ENCODE peak calls at places on chromosome 18, in seven cellular contexts. R is left ventricle myocardium inferior; S is ovary; V is heart right ventricle; P is uterus; O is CD8-positive, alpha-beta T cell; F is PC-3. D is an unnamed sample.

GRCh38 chr18:24414349-24415003 is 12.0 kb upstream of the IMPACT start:
- DNase-seq in R (no peak), S (no peak), V (no peak), P (no peak), O (no peak), F (no peak), D (no peak)

GRCh38 chr18:26649193-26649543 is 100.8 kb upstream of the KCTD1 start:
- DNase-seq in R (no peak), S (no peak), V (no peak), P (no peak), O (no peak), F (no peak), D (no peak)

GRCh38 chr18:22434973-22435608 is 17.4 kb upstream of the CTAGE1 start:
- DNase-seq in R (no peak), S (no peak), V (no peak), P (no peak), O (no peak), F (peak; percentile 79), D (no peak)

GRCh38 chr18:42114310-42114943 is 159.4 kb downstream of the PIK3C3 start:
- DNase-seq in R (peak; percentile 25), S (peak; percentile 60), V (peak; percentile 11), P (peak; percentile 63), O (peak; percentile 46), F (peak; percentile 66), D (peak; percentile 54)

GRCh38 chr18:13291745-13292447 is 73.3 kb downstream of the LDLRAD4 start:
- DNase-seq in R (no peak), S (no peak), V (no peak), P (no peak), O (no peak), F (no peak), D (no peak)

GRCh38 chr18:24683965-24684364 is 223.5 kb downstream of the HRH4 start:
- DNase-seq in R (no peak), S (no peak), V (no peak), P (no peak), O (no peak), F (peak; percentile 11), D (no peak)

GRCh38 chr18:50399582-50399981 is 24.7 kb downstream of the SKA1 start:
- DNase-seq in R (no peak), S (no peak), V (no peak), P (no peak), O (no peak), F (no peak), D (no peak)

GRCh38 chr18:9574473-9575115 is 39.8 kb downstream of the PPP4R1 start:
- DNase-seq in R (no peak), S (no peak), V (no peak), P (no peak), O (no peak), F (no peak), D (no peak)

GRCh38 chr18:34976084-34976483 is 65.1 kb upstream of the MAPRE2 start:
- DNase-seq in R (no peak), S (no peak), V (no peak), P (no peak), O (no peak), F (no peak), D (no peak)
- H3K27me3 ChIP-seq in R (no peaks in the 10 kb centered on the region), S (no peaks in the 10 kb centered on the region), V (peaks cover 18% of the 10 kb centered on the region), P (no peaks in the 10 kb centered on the region), O (no peaks in the 10 kb centered on the region), F (no peaks in the 10 kb centered on the region), D (no peaks in the 10 kb centered on the region)

DNA sequence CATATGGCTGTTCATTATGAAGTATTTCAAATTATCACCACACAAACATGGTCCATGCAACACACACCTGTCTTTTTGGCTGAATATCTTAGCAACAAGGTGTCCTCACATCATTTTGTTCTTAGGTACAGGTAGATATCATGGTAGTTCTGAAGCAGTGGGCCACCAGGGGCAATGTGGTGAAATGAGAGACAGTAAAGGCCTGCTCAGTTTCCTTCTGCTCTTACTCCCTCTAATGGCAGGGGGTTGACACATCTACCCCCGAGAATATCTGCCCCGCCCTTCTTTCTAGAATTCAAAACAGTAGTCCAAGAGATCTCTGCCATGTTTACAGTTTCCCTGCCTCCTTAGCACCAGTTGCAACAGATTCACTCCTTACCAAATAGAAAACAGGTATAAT is 147.0 kb upstream of the KLHL14 start:
- DNase-seq in R (no peak), S (no peak), V (no peak), P (no peak), O (no peak), F (peak; percentile 38), D (no peak)
- TF ChIP-seq CTCF in R (peak; percentile 20), S (no peak), V (no peak), P (no peak), O (no peak), F (peak; percentile 47), D (peak; percentile 21)

GRCh38 chr18:52888014-52888413 is 548.0 kb downstream of the DCC start:
- DNase-seq in R (no peak), S (no peak), V (no peak), P (no peak), O (no peak), F (no peak), D (no peak)
- H3K9me3 ChIP-seq in R (peaks cover under 1% of the 10 kb centered on the region), S (no peaks in the 10 kb centered on the region), V (no peaks in the 10 kb centered on the region), P (no peaks in the 10 kb centered on the region), O (peaks cover 3% of the 10 kb centered on the region), F (peaks cover 5% of the 10 kb centered on the region), D (no peaks in the 10 kb centered on the region)

GRCh38 chr18:46759885-46760284 is 3.0 kb upstream of the ST8SIA5 start:
- DNase-seq in R (no peak), S (no peak), V (no peak), P (no peak), O (no peak), F (no peak), D (no peak)
- H3K27me3 ChIP-seq in R (peaks cover 57% of the 10 kb centered on the region), S (no peaks in the 10 kb centered on the region), V (peaks cover 73% of the 10 kb centered on the region), P (no peaks in the 10 kb centered on the region), O (peaks cover 3% of the 10 kb centered on the region), F (no peaks in the 10 kb centered on the region), D (peaks cover 21% of the 10 kb centered on the region)

GRCh38 chr18:64749884-64750283 is 601.0 kb upstream of the LINC00305 start:
- DNase-seq in R (no peak), S (no peak), V (no peak), P (no peak), O (no peak), F (no peak), D (no peak)

GRCh38 chr18:64742898-64743297 is 594.0 kb upstream of the LINC00305 start:
- DNase-seq in R (no peak), S (no peak), V (no peak), P (no peak), O (no peak), F (no peak), D (no peak)

GRCh38 chr18:64747803-64748202 is 598.9 kb upstream of the LINC00305 start:
- DNase-seq in R (no peak), S (no peak), V (no peak), P (no peak), O (no peak), F (no peak), D (no peak)
- TF ChIP-seq CTCF in R (no peak), S (no peak), V (no peak), P (no peak), O (no peak), F (no peak), D (no peak)

GRCh38 chr18:77551055-77551454 is 301.4 kb downstream of the GALR1 start:
- DNase-seq in R (no peak), S (no peak), V (no peak), P (no peak), O (no peak), F (no peak), D (no peak)

GRCh38 chr18:77544792-77545191 is 295.1 kb downstream of the GALR1 start:
- DNase-seq in R (no peak), S (no peak), V (no peak), P (no peak), O (no peak), F (no peak), D (no peak)

GRCh38 chr18:77550625-77551024 is 301.0 kb downstream of the GALR1 start:
- DNase-seq in R (no peak), S (no peak), V (no peak), P (no peak), O (no peak), F (no peak), D (no peak)

GRCh38 chr18:77548790-77549420 is 299.3 kb downstream of the GALR1 start:
- DNase-seq in R (no peak), S (no peak), V (no peak), P (no peak), O (no peak), F (no peak), D (no peak)

GRCh38 chr18:77547757-77548156 is 298.1 kb downstream of the GALR1 start:
- DNase-seq in R (peak; percentile 64), S (no peak), V (peak; percentile 18), P (peak; percentile 40), O (no peak), F (no peak), D (no peak)
- H3K9me3 ChIP-seq in R (no peaks in the 10 kb centered on the region), S (no peaks in the 10 kb centered on the region), V (no peaks in the 10 kb centered on the region), P (no peaks in the 10 kb centered on the region), O (no peaks in the 10 kb centered on the region), F (no peaks in the 10 kb centered on the region), D (no peaks in the 10 kb centered on the region)

GRCh38 chr18:75360941-75361340 is 66.6 kb downstream of the SMIM21 start:
- DNase-seq in R (no peak), S (no peak), V (no peak), P (no peak), O (no peak), F (no peak), D (no peak)
- H3K27me3 ChIP-seq in R (peaks cover 20% of the 10 kb centered on the region), S (no peaks in the 10 kb centered on the region), V (no peaks in the 10 kb centered on the region), P (no peaks in the 10 kb centered on the region), O (no peaks in the 10 kb centered on the region), F (peaks cover 50% of the 10 kb centered on the region), D (no peaks in the 10 kb centered on the region)

DNA sequence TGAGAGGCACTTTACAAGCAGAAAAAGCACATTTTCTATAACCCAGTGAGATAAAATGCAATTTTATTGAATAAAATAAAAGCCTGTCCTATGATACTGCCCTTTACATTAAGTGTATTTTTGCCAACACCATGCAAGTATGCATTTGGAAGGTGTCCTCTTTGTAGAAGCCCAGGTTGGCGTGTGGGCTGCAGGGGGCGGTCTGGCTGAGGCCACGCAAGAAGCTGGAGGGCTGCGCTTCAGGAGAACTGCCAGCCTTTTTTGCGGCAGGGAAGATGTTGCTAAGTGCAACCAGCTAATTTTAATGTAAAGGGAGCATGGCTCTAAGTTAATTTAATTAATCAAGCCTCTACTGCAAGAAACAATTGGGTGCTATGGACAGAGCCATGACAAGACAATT is 562.8 kb upstream of the SALL3 start:
- DNase-seq in R (no peak), S (no peak), V (no peak), P (no peak), O (no peak), F (no peak), D (no peak)
- TF ChIP-seq CTCF in R (no peak), S (no peak), V (no peak), P (no peak), O (no peak), F (no peak), D (no peak)

GRCh38 chr18:51864219-51864965 is 475.6 kb upstream of the DCC start:
- DNase-seq in R (no peak), S (no peak), V (no peak), P (no peak), O (no peak), F (no peak), D (no peak)
- H3K9me3 ChIP-seq in R (peaks cover 19% of the 10 kb centered on the region), S (no peaks in the 10 kb centered on the region), V (no peaks in the 10 kb centered on the region), P (no peaks in the 10 kb centered on the region), O (no peaks in the 10 kb centered on the region), F (no peaks in the 10 kb centered on the region), D (no peaks in the 10 kb centered on the region)

DNA sequence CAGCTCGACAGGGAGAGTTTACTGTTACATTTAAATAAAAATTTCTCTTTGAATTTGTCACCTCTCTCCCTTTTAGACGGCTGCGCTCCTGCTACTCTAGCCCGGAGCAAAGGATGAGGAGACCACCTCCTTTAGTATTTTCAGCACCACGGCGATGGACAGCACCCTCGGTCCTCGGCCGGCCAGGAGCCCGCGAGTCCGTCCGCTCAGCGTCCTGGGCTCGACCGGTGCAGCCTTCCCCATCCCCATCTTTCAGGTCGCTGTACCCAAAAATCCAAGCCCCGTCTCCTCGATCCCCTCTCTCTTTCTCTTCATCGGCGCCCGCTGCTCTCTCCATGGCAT is 831 bp downstream of the CELF4 start:
- DNase-seq in R (peak; percentile 67), S (peak; percentile 78), V (peak; percentile 65), P (peak; percentile 18), O (no peak), F (peak; percentile 4), D (peak; percentile 47)
- H3K27me3 ChIP-seq in R (peaks cover 93% of the 10 kb centered on the region), S (no peaks in the 10 kb centered on the region), V (peaks cover 89% of the 10 kb centered on the region), P (peaks cover 9% of the 10 kb centered on the region), O (peaks cover 17% of the 10 kb centered on the region), F (peaks cover 28% of the 10 kb centered on the region), D (peaks cover 80% of the 10 kb centered on the region)

D was measured in heart left ventricle.